ENCODE peak calls at places on chromosomes 2 and 18, in four cellular contexts. Y is heart right ventricle, M is foreskin fibroblast, L is stomach. S is an unnamed sample.

GRCh38 chr2:46981662-46982351 is 66.2 kb upstream of the MCFD2 start:
- DNase-seq in Y (no peak), L (peak; percentile 63), M (no peak), S (no peak)

GRCh38 chr2:178251126-178251525 is 56.8 kb downstream of the OSBPL6 start:
- DNase-seq in M (no peak), Y (no peak), L (no peak), S (no peak)

GRCh38 chr18:8526316-8526715 is 82.9 kb upstream of the RAB12 start:
- DNase-seq in Y (no peak), L (no peak), M (no peak), S (no peak)

GRCh38 chr2:30372836-30373235 is 74.2 kb upstream of the LCLAT1 start:
- DNase-seq in Y (no peak), M (no peak), L (no peak), S (no peak)

GRCh38 chr2:37831081-37831780 is 93.9 kb upstream of the RMDN2 start:
- DNase-seq in L (no peak), Y (peak; percentile 51), M (no peak), S (no peak)

GRCh38 chr2:38176619-38177021 is 100.7 kb upstream of the CYP1B1 start:
- DNase-seq in M (peak; percentile 77), L (no peak), Y (no peak), S (no peak)

GRCh38 chr18:60892441-60892840 is 440.8 kb upstream of the CDH20 start:
- DNase-seq in L (no peak), Y (no peak), M (peak; percentile 4), S (no peak)

GRCh38 chr18:9787716-9788115 is 79.6 kb downstream of the RAB31 start:
- DNase-seq in L (no peak), M (no peak), Y (no peak), S (no peak)

GRCh38 chr2:96664366-96664765 is 21.8 kb downstream of the FER1L5 start:
- DNase-seq in L (no peak), M (no peak), Y (no peak), S (no peak)

GRCh38 chr2:145380436-145381017 is 860.6 kb upstream of the ZEB2 start:
- DNase-seq in L (no peak), M (peak; percentile 89), Y (no peak), S (peak; percentile 39)

GRCh38 chr2:75612108-75612861 is 34.3 kb upstream of the MRPL19 start:
- DNase-seq in Y (no peak), M (no peak), L (no peak), S (no peak)

GRCh38 chr18:70422061-70422965 is 133.5 kb downstream of the SOCS6 start:
- DNase-seq in L (peak; percentile 80), M (peak; percentile 97), Y (peak; percentile 79), S (peak; percentile 92)

GRCh38 chr2:151417650-151418049 is 7.9 kb downstream of the RIF1 start:
- DNase-seq in L (no peak), Y (no peak), M (no peak), S (no peak)

GRCh38 chr2:150812664-150813408 is 325.4 kb upstream of the RND3 start:
- DNase-seq in Y (no peak), L (no peak), M (peak; percentile 20), S (no peak)

GRCh38 chr2:144606756-144607498 is 87.0 kb upstream of the ZEB2 start:
- DNase-seq in M (no peak), L (no peak), Y (no peak), S (no peak)

GRCh38 chr2:191501390-191502168 is 176.4 kb upstream of the NABP1 start:
- DNase-seq in M (peak; percentile 68), Y (no peak), L (no peak), S (no peak)

GRCh38 chr2:18814387-18814786 is 225.0 kb upstream of the NT5C1B start:
- DNase-seq in M (peak; percentile 88), Y (no peak), L (no peak), S (peak; percentile 69)

GRCh38 chr2:230940476-230940815 is 15.4 kb upstream of the GPR55 start:
- DNase-seq in L (no peak), M (no peak), Y (no peak), S (no peak)

GRCh38 chr2:234091432-234091879 is 41.0 kb downstream of the SPP2 start:
- DNase-seq in M (peak; percentile 20), L (peak; percentile 60), Y (no peak), S (no peak)

GRCh38 chr2:8118940-8119781 is 562.7 kb upstream of the ID2 start:
- DNase-seq in L (no peak), Y (no peak), M (no peak), S (no peak)

GRCh38 chr2:9358846-9359245 is 64.5 kb downstream of the ITGB1BP1 start:
- DNase-seq in Y (no peak), L (no peak), M (no peak), S (no peak)

GRCh38 chr2:102736174-102736606 is 25.6 kb upstream of the TMEM182 start:
- DNase-seq in M (peak; percentile 48), Y (peak; percentile 10), L (peak; percentile 35), S (no peak)

GRCh38 chr2:157443795-157444642 is at the start of gene CYTIP:
- DNase-seq in Y (peak; percentile 20), L (peak; percentile 57), M (no peak), S (no peak)

GRCh38 chr2:239942871-239943311 is 82.3 kb downstream of the NDUFA10 start:
- DNase-seq in Y (no peak), M (no peak), L (no peak), S (no peak)

GRCh38 chr18:25137133-25137472 is 214.9 kb downstream of the ZNF521 start:
- DNase-seq in Y (no peak), M (no peak), L (no peak), S (no peak)
- H3K4me3 ChIP-seq in Y (no peak overlapping the region), M (no peak overlapping the region), L (no peak overlapping the region), S (no peak overlapping the region)

GRCh38 chr18:11309172-11309571 is 159.8 kb upstream of the PIEZO2 start:
- DNase-seq in M (peak; percentile 15), Y (no peak), L (no peak), S (no peak)
- TF ChIP-seq CTCF in M (peak; percentile 31), Y (no peak), L (no peak), S (peak; percentile 43)

DNA sequence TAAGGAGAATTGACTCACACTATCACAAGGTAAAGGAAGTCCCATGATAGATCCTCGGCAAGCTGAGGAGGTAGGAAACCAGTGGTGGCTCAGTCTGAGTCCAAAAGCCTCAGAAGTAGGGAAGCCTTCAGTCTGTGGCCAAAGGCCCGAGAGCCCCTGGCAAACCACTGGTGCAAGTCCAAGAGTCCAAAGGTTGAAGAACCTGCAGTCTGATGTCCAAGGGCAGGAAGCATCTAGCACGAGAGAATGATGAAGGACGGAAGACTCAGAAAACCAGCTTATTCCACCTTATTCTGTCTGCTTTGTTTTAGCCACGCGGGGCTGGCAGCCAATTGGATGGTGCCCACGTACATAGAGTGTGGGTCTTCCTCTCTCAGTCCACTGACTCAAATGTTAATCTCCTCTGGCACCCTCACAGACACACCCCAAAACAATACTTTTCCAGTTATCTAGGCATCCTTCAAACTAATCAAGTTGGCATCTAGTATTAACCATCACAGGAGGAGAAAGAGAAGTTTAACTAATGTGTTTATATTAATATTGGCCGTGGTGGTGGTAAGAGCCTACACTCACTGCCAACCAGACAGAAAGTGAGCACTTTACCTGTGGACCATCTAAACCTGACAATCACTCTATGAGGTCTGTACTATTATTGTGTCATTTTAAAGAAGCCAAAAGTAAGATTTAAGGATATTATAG is 8.1 kb upstream of the TRIB2 start:
- DNase-seq in M (no peak), L (no peak), Y (no peak), S (no peak)
- H3K4me3 ChIP-seq in M (no peak overlapping the region), L (no peak overlapping the region), Y (no peak overlapping the region), S (no peak overlapping the region)

GRCh38 chr2:98445167-98445522 is 487 bp downstream of the INPP4A start:
- DNase-seq in M (peak; percentile 48), L (no peak), Y (no peak), S (no peak)

GRCh38 chr2:98446850-98447249 is 2.2 kb downstream of the INPP4A start:
- DNase-seq in L (no peak), Y (no peak), M (no peak), S (no peak)

GRCh38 chr2:98442488-98442887 is 2.2 kb upstream of the INPP4A start:
- DNase-seq in L (no peak), Y (no peak), M (no peak), S (no peak)

GRCh38 chr2:98445708-98446577 is 1.3 kb downstream of the INPP4A start:
- DNase-seq in M (no peak), L (no peak), Y (no peak), S (no peak)

GRCh38 chr2:98444436-98445166 is at the start of gene INPP4A:
- DNase-seq in Y (peak; percentile 75), M (peak; percentile 82), L (peak; percentile 78), S (no peak)
- TF ChIP-seq CTCF in Y (peak; percentile 32), M (no peak), L (peak; percentile 14), S (no peak)

S was measured in AG09309.